ENCODE peak calls at places on chromosomes 7 and 10, in four cellular contexts. I is transverse colon, K is HL-60, M is tibial artery. X is an unnamed sample.

GRCh38 chr7:106071999-106072714 is 40.0 kb downstream of the SYPL1 start:
- DNase-seq in M (no peak), I (peak; percentile 53), K (no peak), X (no peak)

GRCh38 chr7:84847790-84848189 is 339.1 kb downstream of the SEMA3D start:
- DNase-seq in M (no peak), K (no peak), I (no peak), X (no peak)

GRCh38 chr7:20132596-20132995 is 84.6 kb downstream of the MACC1 start:
- DNase-seq in M (no peak), K (no peak), I (no peak), X (no peak)

GRCh38 chr10:96053985-96054384 is 10.6 kb downstream of the CCNJ start:
- DNase-seq in M (no peak), K (no peak), I (no peak), X (no peak)

GRCh38 chr10:53209941-53210611 is 437.5 kb upstream of the MBL2 start:
- DNase-seq in M (no peak), I (no peak), K (no peak), X (no peak)

GRCh38 chr10:100939763-100940344 is 27.1 kb downstream of the SLF2 start:
- DNase-seq in M (no peak), K (no peak), I (no peak), X (no peak)

GRCh38 chr7:137231167-137231566 is 112.4 kb downstream of the PTN start:
- DNase-seq in I (no peak), M (no peak), K (no peak), X (no peak)

GRCh38 chr7:5284304-5285281 is 1.9 kb downstream of the SLC29A4 start:
- DNase-seq in M (no peak), K (no peak), I (peak; percentile 56), X (no peak)

GRCh38 chr7:116840256-116840655 is 22.1 kb upstream of the CAPZA2 start:
- DNase-seq in I (no peak), K (no peak), M (no peak), X (no peak)

GRCh38 chr10:16586358-16587138 is 64.9 kb upstream of the C1QL3 start:
- DNase-seq in I (no peak), M (no peak), K (no peak), X (no peak)

GRCh38 chr7:116598278-116598677 is 73.4 kb downstream of the CAV1 start:
- DNase-seq in I (no peak), M (no peak), K (no peak), X (no peak)

GRCh38 chr7:138935438-138936079 is 45.6 kb downstream of the KIAA1549 start:
- DNase-seq in I (no peak), K (no peak), M (no peak), X (no peak)

GRCh38 chr10:34299105-34299611 is 515.9 kb downstream of the PARD3 start:
- DNase-seq in I (no peak), K (no peak), M (no peak), X (no peak)

GRCh38 chr7:149599636-149600206 is 102.1 kb upstream of the ZNF746 start:
- DNase-seq in I (no peak), K (no peak), M (no peak), X (no peak)

GRCh38 chr7:157743781-157744525 is 407.1 kb downstream of the DNAJB6 start:
- DNase-seq in M (no peak), K (no peak), I (no peak), X (no peak)
- H3K27ac ChIP-seq in M (no peak overlapping the region), K (no peak overlapping the region), I (no peak overlapping the region), X (no peak overlapping the region)

GRCh38 chr10:79346388-79347225 is 662 bp upstream of the PPIF start:
- DNase-seq in K (no peak), I (no peak), M (no peak), X (no peak)
- H3K4me3 ChIP-seq in K (no peak overlapping the region), I (no peak overlapping the region), M (no peak overlapping the region), X (peak overlapping the region; percentile 80)

GRCh38 chr10:14486777-14487510 is 156.2 kb upstream of the FRMD4A start:
- DNase-seq in I (no peak), M (no peak), K (no peak), X (no peak)
- H3K27ac ChIP-seq in I (no peak overlapping the region), M (no peak overlapping the region), K (no peak overlapping the region), X (no peak overlapping the region)

GRCh38 chr10:11616021-11616420 is 4.6 kb upstream of the USP6NL start:
- DNase-seq in K (no peak), I (no peak), M (no peak), X (no peak)
- H3K4me3 ChIP-seq in K (no peak overlapping the region), I (no peak overlapping the region), M (no peak overlapping the region), X (no peak overlapping the region)

GRCh38 chr7:75045881-75046280 is 27.7 kb downstream of the RCC1L start:
- DNase-seq in K (no peak), I (no peak), M (no peak), X (no peak)
- H3K27ac ChIP-seq in K (no peak overlapping the region), I (peak overlapping the region; percentile 19), M (peak overlapping the region; percentile 58), X (peak overlapping the region; percentile 70)

GRCh38 chr10:132467464-132468149 is 70.0 kb upstream of the INPP5A start:
- DNase-seq in I (peak; percentile 60), M (no peak), K (no peak), X (no peak)
- H3K4me3 ChIP-seq in I (no peak overlapping the region), M (no peak overlapping the region), K (no peak overlapping the region), X (no peak overlapping the region)

DNA sequence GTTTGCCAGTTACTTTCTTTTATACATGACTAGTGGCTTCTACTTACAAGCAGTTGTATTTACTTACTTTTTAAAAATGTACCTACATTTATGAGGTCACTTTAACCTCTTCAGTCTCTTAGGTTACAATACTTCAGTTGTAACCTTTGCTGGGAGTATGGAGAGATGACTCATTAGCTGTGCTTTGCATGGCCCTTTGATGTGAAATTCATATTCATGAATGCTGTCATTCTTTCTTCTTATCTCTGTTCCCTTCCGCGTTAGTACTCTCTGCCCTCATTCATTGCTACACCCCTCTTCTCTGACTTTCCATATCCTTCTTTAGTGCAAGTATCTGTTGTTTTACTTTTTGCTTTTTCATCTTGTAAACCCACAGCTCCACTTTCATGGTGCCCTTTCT is 164.3 kb downstream of the BMPER start:
- DNase-seq in K (no peak), I (no peak), M (no peak), X (no peak)
- H3K27ac ChIP-seq in K (no peak overlapping the region), I (no peak overlapping the region), M (no peak overlapping the region), X (no peak overlapping the region)

DNA sequence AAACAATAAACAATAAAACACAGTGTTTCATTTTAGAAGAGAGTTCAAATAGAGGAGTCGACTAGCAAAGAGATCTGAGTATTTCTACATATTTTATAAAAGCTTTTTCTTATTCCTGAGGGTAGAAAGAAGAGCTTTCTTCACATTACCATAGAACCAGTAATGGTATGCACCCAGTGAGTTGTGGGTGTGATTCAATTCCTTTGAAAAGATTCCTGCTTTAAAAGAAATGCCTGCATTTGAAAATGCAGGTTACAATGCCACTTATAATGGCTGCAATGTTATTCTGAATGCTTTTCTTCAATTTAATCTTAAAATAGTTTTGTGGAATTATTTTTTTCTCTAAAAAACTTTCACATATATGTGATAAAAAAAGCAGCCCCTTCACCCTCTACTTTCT is 178.1 kb downstream of the CDC14C start:
- DNase-seq in M (no peak), I (no peak), K (no peak), X (no peak)
- H3K4me3 ChIP-seq in M (no peak overlapping the region), I (no peak overlapping the region), K (no peak overlapping the region), X (no peak overlapping the region)

DNA sequence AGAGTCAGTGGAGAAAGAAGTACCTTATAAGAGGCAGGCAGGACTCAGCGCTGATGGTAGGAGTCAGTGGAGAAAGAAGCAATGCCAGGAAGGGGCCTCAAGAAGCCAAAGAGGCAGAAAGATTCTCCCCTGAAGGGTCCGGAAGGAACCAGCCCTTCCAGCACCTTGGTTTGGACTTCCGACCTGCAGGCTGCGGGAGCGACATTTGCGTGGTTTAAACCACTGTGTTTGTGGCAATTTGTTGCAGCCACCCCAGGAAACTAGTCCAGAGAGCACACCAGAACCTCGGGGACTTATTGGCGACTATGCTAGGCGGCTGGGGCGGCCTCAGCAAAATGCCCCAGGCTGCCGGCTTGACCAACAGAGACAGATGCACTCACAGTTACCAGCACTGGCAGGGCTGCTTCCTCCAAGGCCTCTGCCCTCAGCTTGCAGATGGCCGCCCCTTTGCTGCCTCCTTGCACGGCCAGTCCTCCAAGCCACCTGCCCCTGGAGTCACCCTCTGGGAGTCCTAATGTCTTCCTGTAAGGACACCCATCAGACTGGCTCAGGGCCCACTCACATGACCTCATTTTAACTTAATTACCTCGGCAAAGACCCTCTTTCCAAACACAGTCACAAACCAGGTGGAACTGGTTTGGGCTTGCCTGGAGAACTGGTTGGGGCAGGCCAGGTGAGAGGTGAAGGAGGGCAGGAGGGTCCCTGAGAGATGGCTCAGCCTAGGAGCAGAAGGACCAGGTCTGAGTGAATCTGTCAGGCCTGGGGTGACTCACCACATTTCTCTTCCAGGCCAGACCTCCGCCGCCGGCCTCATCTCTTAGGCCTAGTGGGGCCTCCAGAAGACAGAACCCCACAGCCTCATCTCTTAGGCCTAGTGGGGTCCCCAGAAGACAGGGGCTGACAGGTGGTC is 26.1 kb downstream of the CALML3 start:
- DNase-seq in I (no peak), K (no peak), M (no peak), X (no peak)
- H3K27ac ChIP-seq in I (peak overlapping the region; percentile 92), K (no peak overlapping the region), M (peak overlapping the region; percentile 82), X (peak overlapping the region; percentile 91)

DNA sequence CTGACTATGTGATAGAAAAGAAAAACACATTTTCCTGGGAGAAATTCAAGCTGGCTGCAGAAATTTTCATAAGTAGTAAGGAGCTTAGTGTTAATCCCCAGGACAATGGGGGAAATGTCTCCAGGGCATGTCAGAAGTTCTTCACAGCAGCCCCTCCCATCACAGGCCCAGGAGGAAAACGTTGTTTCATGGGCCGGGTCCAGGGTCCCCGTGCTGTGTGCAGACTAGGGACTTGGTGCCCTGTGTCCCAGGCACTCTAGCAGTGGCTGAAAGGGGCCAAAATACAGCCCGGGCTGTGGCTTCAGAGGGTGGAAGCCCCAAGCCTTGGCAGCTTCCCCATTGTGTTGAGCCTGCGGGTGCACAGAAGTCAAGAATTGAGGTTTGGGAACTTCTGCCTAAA is 99.0 kb upstream of the ASAH2 start:
- DNase-seq in K (no peak), M (no peak), I (no peak), X (no peak)
- H3K4me3 ChIP-seq in K (no peak overlapping the region), M (no peak overlapping the region), I (no peak overlapping the region), X (no peak overlapping the region)

X was measured in ascending aorta.